ENCODE peak calls at places on chromosomes 3 and 15, in four cellular contexts. C is HepG2, Q is WTC11, A is GM12878. J is an unnamed sample.

GRCh38 chr3:169477790-169478189 is 185.7 kb downstream of the MECOM start:
- DNase-seq in A (no peak), Q (no peak), C (no peak), J (no peak)

GRCh38 chr3:177977381-177978158 is 558.7 kb upstream of the KCNMB2 start:
- DNase-seq in A (no peak), C (no peak), Q (no peak), J (no peak)

GRCh38 chr3:71725279-71725991 is at the start of gene EIF4E3:
- DNase-seq in A (no peak), Q (peak; percentile 52), C (no peak), J (peak; percentile 43)

GRCh38 chr3:185983495-185984141 is 45.8 kb upstream of the TRA2B start:
- DNase-seq in A (no peak), C (peak; percentile 65), Q (peak; percentile 82), J (peak; percentile 78)

GRCh38 chr3:97990624-97991277 is 18.5 kb upstream of the RIOX2 start:
- DNase-seq in A (no peak), C (no peak), Q (no peak), J (no peak)

GRCh38 chr3:77795013-77795412 is 755.1 kb downstream of the ROBO2 start:
- DNase-seq in A (no peak), C (no peak), Q (peak; percentile 82), J (no peak)

GRCh38 chr15:57296473-57297162 is 79.7 kb upstream of the CGNL1 start:
- DNase-seq in C (no peak), A (no peak), Q (peak; percentile 44), J (no peak)

GRCh38 chr3:51929420-51930003 is 12.2 kb downstream of the RRP9 start:
- DNase-seq in Q (peak; percentile 49), A (no peak), C (no peak), J (peak; percentile 53)

GRCh38 chr3:119861681-119862080 is 79.8 kb downstream of the NR1I2 start:
- DNase-seq in Q (no peak), A (no peak), C (no peak), J (no peak)

GRCh38 chr3:9852528-9852927 is 8.7 kb upstream of the RPUSD3 start:
- DNase-seq in C (no peak), A (no peak), Q (no peak), J (no peak)

GRCh38 chr3:8769088-8769822 is at the start of gene OXTR:
- DNase-seq in Q (peak; percentile 88), C (peak; percentile 40), A (no peak), J (peak; percentile 91)

GRCh38 chr15:99542828-99543227 is 23.0 kb upstream of the MEF2A start:
- DNase-seq in A (no peak), C (no peak), Q (no peak), J (no peak)

GRCh38 chr3:129313983-129314756 is 35.5 kb downstream of the HMCES start:
- DNase-seq in C (peak; percentile 85), A (no peak), Q (peak; percentile 45), J (no peak)

GRCh38 chr3:68436619-68437411 is 495.5 kb downstream of the TAFA4 start:
- DNase-seq in A (no peak), Q (no peak), C (no peak), J (no peak)

GRCh38 chr15:53525894-53526293 is 233.6 kb downstream of the WDR72 start:
- DNase-seq in Q (no peak), A (no peak), C (no peak), J (no peak)

GRCh38 chr3:135456182-135456790 is 509.2 kb upstream of the PPP2R3A start:
- DNase-seq in C (no peak), A (no peak), Q (peak; percentile 67), J (no peak)

GRCh38 chr3:37308247-37308646 is 133.9 kb upstream of the LRRFIP2 start:
- DNase-seq in A (no peak), C (peak; percentile 7), Q (no peak), J (no peak)

GRCh38 chr3:107065094-107065861 is 312.0 kb upstream of the CCDC54 start:
- DNase-seq in A (no peak), Q (no peak), C (no peak), J (no peak)

GRCh38 chr3:156416846-156417581 is 137.9 kb downstream of the SSR3 start:
- DNase-seq in A (no peak), C (no peak), Q (no peak), J (no peak)

GRCh38 chr3:88824646-88825303 is 282.6 kb upstream of the EPHA3 start:
- DNase-seq in A (no peak), Q (no peak), C (no peak), J (no peak)

GRCh38 chr3:64717872-64718613 is 30.2 kb upstream of the ADAMTS9 start:
- DNase-seq in A (no peak), Q (no peak), C (no peak), J (no peak)

GRCh38 chr3:33218446-33219174 is at the start of gene SUSD5:
- DNase-seq in A (no peak), Q (peak; percentile 71), C (no peak), J (no peak)
- TF ChIP-seq USF2 in A (no peak), Q (no peak), C (no peak), J (no peak)

DNA sequence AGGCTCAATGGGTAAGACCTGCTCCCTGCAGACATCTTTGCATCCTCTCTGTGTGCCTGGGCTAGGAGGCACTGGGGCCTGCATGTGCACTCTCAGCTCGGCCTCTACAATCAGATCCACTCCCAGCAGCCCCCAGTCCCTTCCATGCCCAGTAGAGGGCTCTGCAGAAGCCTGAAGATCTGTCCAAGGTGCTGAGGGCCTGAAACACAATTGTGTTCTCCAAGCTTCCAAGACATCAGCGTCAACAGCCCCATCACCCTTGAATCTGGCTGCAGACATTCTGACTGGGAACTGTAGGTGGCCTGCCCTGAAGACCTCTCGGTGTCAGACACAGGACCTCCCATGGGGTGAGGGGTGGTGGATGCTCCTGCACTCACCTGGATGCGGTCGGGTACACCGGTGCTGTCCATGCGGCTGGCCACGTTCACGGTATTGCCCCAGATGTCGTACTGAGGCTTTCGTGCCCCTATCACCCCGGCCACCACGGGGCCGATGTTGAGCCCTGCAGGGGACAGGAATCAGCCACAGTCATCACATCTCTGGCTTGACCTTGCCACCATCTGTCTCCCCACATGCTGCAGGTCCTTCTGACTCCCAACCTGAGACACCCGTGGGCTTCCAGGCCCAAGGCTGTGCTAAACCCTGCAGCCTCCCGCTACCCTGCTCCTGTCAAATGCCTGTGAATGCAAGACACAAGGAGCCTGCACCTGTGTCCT is 84.7 kb downstream of the SEC22A start:
- DNase-seq in C (peak; percentile 48), A (no peak), Q (peak; percentile 82), J (peak; percentile 61)
- TF ChIP-seq NR2C2 in C (no peak), A (no peak), Q (no peak), J (peak; percentile 34)

GRCh38 chr3:16788440-16789057 is 96.2 kb upstream of the PLCL2 start:
- DNase-seq in C (no peak), A (no peak), Q (no peak), J (no peak)
- TF ChIP-seq USF2 in C (no peak), A (no peak), Q (no peak), J (no peak)

GRCh38 chr15:45205192-45205591 is 17.4 kb upstream of the SHF start:
- DNase-seq in A (peak; percentile 16), Q (peak; percentile 77), C (peak; percentile 67), J (peak; percentile 45)
- TF ChIP-seq NR2C2 in A (no peak), Q (no peak), C (no peak), J (no peak)

DNA sequence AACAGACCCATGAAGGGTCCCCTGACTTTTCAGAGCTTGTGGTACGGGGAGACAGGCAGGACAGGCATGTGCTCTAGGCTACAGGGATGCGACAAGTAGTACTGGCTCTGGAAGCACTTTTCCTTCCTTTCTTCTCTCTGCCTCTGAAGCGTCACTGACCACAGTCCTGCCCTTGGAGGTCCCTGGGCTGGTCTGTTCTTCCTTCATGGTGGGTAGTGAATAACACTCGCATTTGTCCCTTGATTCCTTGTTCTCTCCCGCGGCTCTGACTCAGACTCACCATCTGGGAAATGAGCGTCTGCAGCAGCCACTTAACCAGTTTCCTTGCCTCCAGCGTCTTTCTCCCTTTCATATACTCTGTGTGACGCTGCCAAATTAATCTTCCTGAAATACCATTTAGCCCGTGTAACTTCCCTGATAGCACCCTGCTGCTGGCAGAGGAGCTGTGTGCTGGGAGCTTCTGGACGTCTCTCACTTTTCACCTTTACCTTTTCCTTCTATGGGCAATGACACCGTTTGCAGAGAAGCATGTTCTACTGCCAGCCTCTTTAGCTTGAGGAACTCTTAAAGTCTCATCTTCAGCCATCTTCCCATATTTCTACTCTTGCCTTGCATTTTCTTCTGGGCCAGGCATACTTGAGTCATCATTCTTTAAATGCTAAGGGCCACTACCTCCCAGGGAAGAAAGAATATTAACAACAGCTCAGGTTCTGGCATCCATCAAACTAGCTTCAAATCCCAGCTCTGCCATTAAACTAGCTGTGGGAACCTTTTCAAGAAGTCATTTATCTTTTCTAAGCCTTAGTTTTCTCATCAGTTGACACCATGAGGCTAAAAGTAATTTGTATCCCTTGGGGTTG is 33.6 kb downstream of the TMEM45A start:
- DNase-seq in A (no peak), C (no peak), Q (no peak), J (no peak)
- TF ChIP-seq USF2 in A (no peak), C (no peak), Q (no peak), J (no peak)